ENCODE peak calls at places on chromosome X, in ten cellular contexts. One of them, this sample, is unnamed.

GRCh38 chrX:50812995-50813842 is 775 bp downstream of the SHROOM4 start:
- DNase-seq in IMR-90: peak
- DNase-seq in HL-60: peak
- DNase-seq in choroid plexus epithelial cell: peak
- DNase-seq in Peyer's patch: no peak
- DNase-seq in HFF-Myc: no peak
- DNase-seq in cardiac fibroblast: peak
- DNase-seq in suprapubic skin: peak
- DNase-seq in heart left ventricle: peak
- DNase-seq in WERI-Rb-1: no peak
- DNase-seq in this sample: no peak

GRCh38 chrX:13064599-13065143 is 20.3 kb upstream of the FAM9C start:
- DNase-seq in IMR-90: peak
- DNase-seq in HL-60: no peak
- DNase-seq in choroid plexus epithelial cell: peak
- DNase-seq in Peyer's patch: no peak
- DNase-seq in HFF-Myc: no peak
- DNase-seq in cardiac fibroblast: peak
- DNase-seq in suprapubic skin: no peak
- DNase-seq in heart left ventricle: no peak
- DNase-seq in WERI-Rb-1: no peak
- DNase-seq in this sample: peak

GRCh38 chrX:129013574-129013973 is 509.7 kb downstream of the SMARCA1 start:
- DNase-seq in IMR-90: no peak
- DNase-seq in HL-60: no peak
- DNase-seq in choroid plexus epithelial cell: no peak
- DNase-seq in Peyer's patch: no peak
- DNase-seq in HFF-Myc: no peak
- DNase-seq in cardiac fibroblast: no peak
- DNase-seq in suprapubic skin: no peak
- DNase-seq in heart left ventricle: no peak
- DNase-seq in WERI-Rb-1: peak
- DNase-seq in this sample: no peak

GRCh38 chrX:144586756-144587155 is 660.5 kb upstream of the SPANXN1 start:
- DNase-seq in IMR-90: no peak
- DNase-seq in HL-60: no peak
- DNase-seq in choroid plexus epithelial cell: peak
- DNase-seq in Peyer's patch: no peak
- DNase-seq in HFF-Myc: no peak
- DNase-seq in cardiac fibroblast: peak
- DNase-seq in suprapubic skin: no peak
- DNase-seq in heart left ventricle: no peak
- DNase-seq in WERI-Rb-1: no peak
- DNase-seq in this sample: peak

GRCh38 chrX:101265869-101266428 is 25.2 kb downstream of the TAF7L start:
- DNase-seq in IMR-90: peak
- DNase-seq in HL-60: no peak
- DNase-seq in choroid plexus epithelial cell: peak
- DNase-seq in Peyer's patch: no peak
- DNase-seq in HFF-Myc: peak
- DNase-seq in cardiac fibroblast: peak
- DNase-seq in suprapubic skin: no peak
- DNase-seq in heart left ventricle: no peak
- DNase-seq in WERI-Rb-1: no peak
- DNase-seq in this sample: peak

GRCh38 chrX:24525455-24525854 is 60.4 kb downstream of the PDK3 start:
- DNase-seq in IMR-90: no peak
- DNase-seq in HL-60: no peak
- DNase-seq in choroid plexus epithelial cell: no peak
- DNase-seq in Peyer's patch: no peak
- DNase-seq in HFF-Myc: no peak
- DNase-seq in cardiac fibroblast: no peak
- DNase-seq in suprapubic skin: no peak
- DNase-seq in heart left ventricle: no peak
- DNase-seq in WERI-Rb-1: no peak
- DNase-seq in this sample: no peak

GRCh38 chrX:136546369-136546768 is 14.4 kb downstream of the VGLL1 start:
- DNase-seq in IMR-90: no peak
- DNase-seq in HL-60: no peak
- DNase-seq in choroid plexus epithelial cell: no peak
- DNase-seq in Peyer's patch: no peak
- DNase-seq in HFF-Myc: no peak
- DNase-seq in cardiac fibroblast: no peak
- DNase-seq in suprapubic skin: no peak
- DNase-seq in heart left ventricle: no peak
- DNase-seq in WERI-Rb-1: no peak
- DNase-seq in this sample: no peak

GRCh38 chrX:151680805-151681204 is 14.5 kb upstream of the PRRG3 start:
- DNase-seq in IMR-90: peak
- DNase-seq in HL-60: peak
- DNase-seq in choroid plexus epithelial cell: peak
- DNase-seq in Peyer's patch: peak
- DNase-seq in HFF-Myc: no peak
- DNase-seq in cardiac fibroblast: peak
- DNase-seq in suprapubic skin: no peak
- DNase-seq in heart left ventricle: peak
- DNase-seq in WERI-Rb-1: peak
- DNase-seq in this sample: no peak

GRCh38 chrX:77785400-77785745 is 643 bp downstream of the ATRX start:
- DNase-seq in IMR-90: peak
- DNase-seq in HL-60: no peak
- DNase-seq in choroid plexus epithelial cell: peak
- DNase-seq in Peyer's patch: no peak
- DNase-seq in HFF-Myc: no peak
- DNase-seq in cardiac fibroblast: peak
- DNase-seq in suprapubic skin: no peak
- DNase-seq in heart left ventricle: peak
- DNase-seq in WERI-Rb-1: peak
- DNase-seq in this sample: peak

GRCh38 chrX:110675866-110676265 is 119.8 kb downstream of the CHRDL1 start:
- DNase-seq in IMR-90: no peak
- DNase-seq in HL-60: no peak
- DNase-seq in choroid plexus epithelial cell: no peak
- DNase-seq in Peyer's patch: no peak
- DNase-seq in HFF-Myc: no peak
- DNase-seq in cardiac fibroblast: no peak
- DNase-seq in suprapubic skin: no peak
- DNase-seq in heart left ventricle: no peak
- DNase-seq in WERI-Rb-1: no peak
- DNase-seq in this sample: no peak

GRCh38 chrX:34918091-34918736 is 24.4 kb upstream of the FAM47B start:
- DNase-seq in IMR-90: peak
- DNase-seq in HL-60: no peak
- DNase-seq in choroid plexus epithelial cell: peak
- DNase-seq in Peyer's patch: no peak
- DNase-seq in HFF-Myc: no peak
- DNase-seq in cardiac fibroblast: peak
- DNase-seq in suprapubic skin: no peak
- DNase-seq in heart left ventricle: no peak
- DNase-seq in WERI-Rb-1: no peak
- DNase-seq in this sample: peak

GRCh38 chrX:72018277-72019112 is 107.8 kb downstream of the NHSL2 start:
- DNase-seq in IMR-90: peak
- DNase-seq in HL-60: peak
- DNase-seq in choroid plexus epithelial cell: peak
- DNase-seq in Peyer's patch: peak
- DNase-seq in HFF-Myc: no peak
- DNase-seq in cardiac fibroblast: peak
- DNase-seq in suprapubic skin: peak
- DNase-seq in heart left ventricle: peak
- DNase-seq in WERI-Rb-1: peak
- DNase-seq in this sample: peak

GRCh38 chrX:107823456-107823855 is 2.2 kb upstream of the MID2 start:
- DNase-seq in IMR-90: peak
- DNase-seq in HL-60: no peak
- DNase-seq in choroid plexus epithelial cell: peak
- DNase-seq in Peyer's patch: no peak
- DNase-seq in HFF-Myc: no peak
- DNase-seq in cardiac fibroblast: peak
- DNase-seq in suprapubic skin: no peak
- DNase-seq in heart left ventricle: no peak
- DNase-seq in WERI-Rb-1: no peak
- DNase-seq in this sample: peak

GRCh38 chrX:31421441-31421840 is 349.6 kb upstream of the FTHL17 start:
- DNase-seq in IMR-90: no peak
- DNase-seq in HL-60: no peak
- DNase-seq in choroid plexus epithelial cell: no peak
- DNase-seq in Peyer's patch: no peak
- DNase-seq in HFF-Myc: no peak
- DNase-seq in cardiac fibroblast: peak
- DNase-seq in suprapubic skin: no peak
- DNase-seq in heart left ventricle: no peak
- DNase-seq in WERI-Rb-1: no peak
- DNase-seq in this sample: no peak

GRCh38 chrX:155985208-155985607 is 12.3 kb upstream of the IL9R start:
- DNase-seq in IMR-90: no peak
- DNase-seq in HL-60: no peak
- DNase-seq in choroid plexus epithelial cell: no peak
- DNase-seq in Peyer's patch: no peak
- DNase-seq in HFF-Myc: no peak
- DNase-seq in cardiac fibroblast: no peak
- DNase-seq in suprapubic skin: no peak
- DNase-seq in heart left ventricle: no peak
- DNase-seq in WERI-Rb-1: peak
- DNase-seq in this sample: no peak

DNA sequence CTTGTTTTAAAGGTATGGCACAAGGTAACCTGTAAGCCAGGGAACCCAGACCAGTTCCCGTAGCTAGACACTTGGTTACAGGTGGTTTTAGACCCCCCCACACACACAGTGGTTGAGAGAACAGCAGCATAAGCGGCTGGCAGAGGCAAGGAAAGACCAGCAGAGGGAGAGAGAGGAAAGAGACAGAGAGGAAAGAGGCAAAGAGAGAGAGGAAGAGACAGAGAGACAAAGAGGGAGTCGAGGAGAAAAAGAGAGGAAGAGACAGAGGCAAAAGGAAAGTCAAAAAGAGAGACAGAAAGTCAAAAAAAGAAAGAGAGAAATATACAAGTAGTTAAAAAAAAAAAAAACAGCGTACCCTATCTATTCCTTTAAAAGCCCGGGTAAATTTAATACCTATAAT is 19.5 kb upstream of the PCSK1N start:
- DNase-seq in IMR-90: no peak
- DNase-seq in HL-60: peak
- DNase-seq in choroid plexus epithelial cell: peak
- DNase-seq in Peyer's patch: no peak
- DNase-seq in HFF-Myc: no peak
- DNase-seq in cardiac fibroblast: peak
- DNase-seq in suprapubic skin: no peak
- DNase-seq in heart left ventricle: no peak
- DNase-seq in WERI-Rb-1: peak
- DNase-seq in this sample: peak
- TF ChIP-seq CTCF in IMR-90: no peak
- TF ChIP-seq CTCF in HL-60: no peak
- TF ChIP-seq CTCF in choroid plexus epithelial cell: peak
- TF ChIP-seq CTCF in Peyer's patch: no peak
- TF ChIP-seq CTCF in HFF-Myc: no peak
- TF ChIP-seq CTCF in cardiac fibroblast: peak
- TF ChIP-seq CTCF in suprapubic skin: no peak
- TF ChIP-seq CTCF in heart left ventricle: no peak
- TF ChIP-seq CTCF in WERI-Rb-1: peak
- TF ChIP-seq CTCF in this sample: peak

GRCh38 chrX:137568741-137569469 is 3.0 kb downstream of the ZIC3 start:
- DNase-seq in IMR-90: no peak
- DNase-seq in HL-60: no peak
- DNase-seq in choroid plexus epithelial cell: no peak
- DNase-seq in Peyer's patch: no peak
- DNase-seq in HFF-Myc: no peak
- DNase-seq in cardiac fibroblast: no peak
- DNase-seq in suprapubic skin: no peak
- DNase-seq in heart left ventricle: no peak
- DNase-seq in WERI-Rb-1: no peak
- DNase-seq in this sample: no peak
- H3K4me3 ChIP-seq in IMR-90: no peak
- H3K4me3 ChIP-seq in HL-60: no peak
- H3K4me3 ChIP-seq in choroid plexus epithelial cell: peak
- H3K4me3 ChIP-seq in Peyer's patch: no peak
- H3K4me3 ChIP-seq in HFF-Myc: no peak
- H3K4me3 ChIP-seq in cardiac fibroblast: no peak
- H3K4me3 ChIP-seq in suprapubic skin: peak
- H3K4me3 ChIP-seq in heart left ventricle: no peak
- H3K4me3 ChIP-seq in WERI-Rb-1: no peak
- H3K4me3 ChIP-seq in this sample: no peak

GRCh38 chrX:131621650-131622049 is 77.8 kb downstream of the OR13H1 start:
- DNase-seq in IMR-90: no peak
- DNase-seq in HL-60: no peak
- DNase-seq in choroid plexus epithelial cell: no peak
- DNase-seq in Peyer's patch: no peak
- DNase-seq in HFF-Myc: no peak
- DNase-seq in cardiac fibroblast: no peak
- DNase-seq in suprapubic skin: no peak
- DNase-seq in heart left ventricle: no peak
- DNase-seq in WERI-Rb-1: no peak
- DNase-seq in this sample: peak

GRCh38 chrX:131626681-131627296 is 82.9 kb downstream of the OR13H1 start:
- DNase-seq in IMR-90: no peak
- DNase-seq in HL-60: no peak
- DNase-seq in choroid plexus epithelial cell: peak
- DNase-seq in Peyer's patch: no peak
- DNase-seq in HFF-Myc: no peak
- DNase-seq in cardiac fibroblast: peak
- DNase-seq in suprapubic skin: no peak
- DNase-seq in heart left ventricle: no peak
- DNase-seq in WERI-Rb-1: no peak
- DNase-seq in this sample: peak
- TF ChIP-seq CTCF in IMR-90: no peak
- TF ChIP-seq CTCF in HL-60: no peak
- TF ChIP-seq CTCF in choroid plexus epithelial cell: no peak
- TF ChIP-seq CTCF in Peyer's patch: no peak
- TF ChIP-seq CTCF in HFF-Myc: no peak
- TF ChIP-seq CTCF in cardiac fibroblast: peak
- TF ChIP-seq CTCF in suprapubic skin: no peak
- TF ChIP-seq CTCF in heart left ventricle: no peak
- TF ChIP-seq CTCF in WERI-Rb-1: peak
- TF ChIP-seq CTCF in this sample: peak

GRCh38 chrX:68833448-68833805 is 4.6 kb downstream of the EFNB1 start:
- DNase-seq in IMR-90: no peak
- DNase-seq in HL-60: no peak
- DNase-seq in choroid plexus epithelial cell: no peak
- DNase-seq in Peyer's patch: no peak
- DNase-seq in HFF-Myc: no peak
- DNase-seq in cardiac fibroblast: no peak
- DNase-seq in suprapubic skin: peak
- DNase-seq in heart left ventricle: no peak
- DNase-seq in WERI-Rb-1: no peak
- DNase-seq in this sample: no peak
- H3K4me3 ChIP-seq in IMR-90: no peak
- H3K4me3 ChIP-seq in HL-60: no peak
- H3K4me3 ChIP-seq in choroid plexus epithelial cell: no peak
- H3K4me3 ChIP-seq in Peyer's patch: no peak
- H3K4me3 ChIP-seq in HFF-Myc: no peak
- H3K4me3 ChIP-seq in cardiac fibroblast: no peak
- H3K4me3 ChIP-seq in suprapubic skin: peak
- H3K4me3 ChIP-seq in heart left ventricle: no peak
- H3K4me3 ChIP-seq in WERI-Rb-1: no peak
- H3K4me3 ChIP-seq in this sample: no peak

This sample was measured in foreskin fibroblast.